ENCODE peak calls at places on chromosomes 11 and 22, in six cellular contexts. W, E, F, K, R and L are unnamed samples.
A peak's percentile ranks its signal among the peaks of the same experiment; 100 is the strongest.

GRCh38 chr22:30038219-30038618 is 42.0 kb upstream of the HORMAD2 start:
- DNase-seq in E (no peak), F (no peak), K (no peak), R (no peak), W (no peak), L (no peak)

GRCh38 chr11:121451178-121451981 is 734 bp upstream of the SORL1 start:
- DNase-seq in K (no peak), W (no peak), F (no peak), R (peak; percentile 43), E (no peak), L (no peak)

GRCh38 chr11:112878228-112878627 is 83.0 kb upstream of the NCAM1 start:
- DNase-seq in K (no peak), E (no peak), R (no peak), W (no peak), F (no peak), L (no peak)

GRCh38 chr11:78332872-78333271 is 84.7 kb downstream of the GAB2 start:
- DNase-seq in W (no peak), R (no peak), F (no peak), K (no peak), E (no peak), L (no peak)

GRCh38 chr11:102955624-102956023 is at the start of gene MMP13:
- DNase-seq in E (no peak), W (no peak), F (no peak), K (no peak), R (no peak), L (no peak)

GRCh38 chr22:41333806-41334205 is 32.5 kb downstream of the ZC3H7B start:
- DNase-seq in F (no peak), R (no peak), E (no peak), K (no peak), W (no peak), L (no peak)

GRCh38 chr11:130606181-130606580 is 157.7 kb downstream of the ADAMTS15 start:
- DNase-seq in W (no peak), R (no peak), K (no peak), E (no peak), F (no peak), L (no peak)

GRCh38 chr22:32355760-32356159 is 1.9 kb upstream of the RFPL3 start:
- DNase-seq in W (peak; percentile 48), F (no peak), R (peak; percentile 18), K (no peak), E (no peak), L (no peak)

GRCh38 chr22:19849800-19850481 is 4.7 kb downstream of the GNB1L start:
- DNase-seq in F (no peak), E (no peak), K (no peak), W (peak; percentile 46), R (no peak), L (no peak)

GRCh38 chr11:30197869-30198268 is 32.9 kb upstream of the FSHB start:
- DNase-seq in E (no peak), F (no peak), W (no peak), K (no peak), R (no peak), L (no peak)

GRCh38 chr11:449889-450808 is at the start of gene PTDSS2:
- DNase-seq in E (peak; percentile 75), K (peak; percentile 81), F (peak; percentile 94), W (peak; percentile 91), R (peak; percentile 89), L (peak; percentile 90)

GRCh38 chr11:12195773-12196172 is 85.4 kb downstream of the MICAL2 start:
- DNase-seq in R (no peak), W (no peak), E (no peak), K (peak; percentile 40), F (no peak), L (no peak)

GRCh38 chr11:110787680-110788079 is 75.4 kb upstream of the ARHGAP20 start:
- DNase-seq in R (no peak), F (no peak), E (no peak), K (no peak), W (no peak), L (no peak)

GRCh38 chr11:65891180-65892136 is 985 bp downstream of the CCDC85B start:
- DNase-seq in R (peak; percentile 78), E (no peak), F (peak; percentile 65), K (no peak), W (no peak), L (no peak)

GRCh38 chr11:15988693-15989231 is 367.6 kb downstream of the SOX6 start:
- DNase-seq in R (no peak), W (peak; percentile 19), F (peak; percentile 5), K (no peak), E (no peak), L (no peak)
- TF ChIP-seq CTCF in R (peak; percentile 16), W (peak; percentile 53), F (peak; percentile 31), K (peak; percentile 49), E (peak; percentile 3), L (peak; percentile 39)

GRCh38 chr11:5809122-5809519 is 397 bp downstream of the OR52N2 start:
- DNase-seq in W (no peak), R (no peak), K (no peak), E (no peak), F (no peak), L (no peak)

GRCh38 chr11:5808500-5809121 is at the start of gene OR52N2:
- DNase-seq in F (peak; percentile 29), E (peak; percentile 53), K (peak; percentile 31), W (peak; percentile 61), R (peak; percentile 63), L (peak; percentile 76)

GRCh38 chr11:5803982-5804381 is 4.7 kb upstream of the OR52N2 start:
- DNase-seq in E (no peak), K (no peak), R (no peak), F (no peak), W (no peak), L (no peak)

GRCh38 chr11:5809905-5810792 is 1.4 kb downstream of the OR52N2 start:
- DNase-seq in W (no peak), F (no peak), R (no peak), K (peak; percentile 33), E (no peak), L (no peak)

DNA sequence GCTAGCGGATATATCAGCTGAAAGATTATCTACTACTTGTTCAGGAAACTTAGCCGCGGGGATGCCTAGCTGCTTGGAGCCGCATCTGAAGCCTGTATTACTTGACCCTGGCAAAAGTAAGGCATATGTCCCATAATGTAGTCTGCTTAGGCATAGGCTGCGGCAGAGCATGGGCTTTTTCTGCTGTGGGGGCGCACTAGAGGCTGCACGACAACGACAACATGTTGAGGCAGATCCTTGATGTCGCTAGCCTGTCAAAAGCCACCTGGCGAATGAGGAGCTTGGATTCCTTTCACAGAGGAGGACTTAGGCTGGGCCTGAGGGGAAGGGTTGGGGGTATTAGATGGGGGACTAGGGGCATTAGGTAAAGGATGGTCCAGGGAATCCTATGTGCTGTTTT is 1.1 kb upstream of the OR52N2 start:
- DNase-seq in F (no peak), E (no peak), W (no peak), R (peak; percentile 8), K (no peak), L (no peak)
- TF ChIP-seq SIN3A in F (no peak), E (no peak), W (no peak), R (no peak), K (no peak), L (no peak)

GRCh38 chr11:116732740-116733385 is 39.9 kb downstream of the BUD13 start:
- DNase-seq in F (peak; percentile 86), R (peak; percentile 43), E (peak; percentile 20), K (peak; percentile 93), W (peak; percentile 45), L (peak; percentile 69)
- TF ChIP-seq REST in F (no peak), R (no peak), E (no peak), K (no peak), W (no peak), L (no peak)

GRCh38 chr11:74694136-74694535 is 37.1 kb downstream of the CHRDL2 start:
- DNase-seq in R (peak; percentile 57), K (no peak), W (no peak), F (no peak), E (no peak), L (no peak)
- TF ChIP-seq CTCF in R (peak; percentile 64), K (peak; percentile 61), W (no peak), F (peak; percentile 18), E (no peak), L (no peak)

DNA sequence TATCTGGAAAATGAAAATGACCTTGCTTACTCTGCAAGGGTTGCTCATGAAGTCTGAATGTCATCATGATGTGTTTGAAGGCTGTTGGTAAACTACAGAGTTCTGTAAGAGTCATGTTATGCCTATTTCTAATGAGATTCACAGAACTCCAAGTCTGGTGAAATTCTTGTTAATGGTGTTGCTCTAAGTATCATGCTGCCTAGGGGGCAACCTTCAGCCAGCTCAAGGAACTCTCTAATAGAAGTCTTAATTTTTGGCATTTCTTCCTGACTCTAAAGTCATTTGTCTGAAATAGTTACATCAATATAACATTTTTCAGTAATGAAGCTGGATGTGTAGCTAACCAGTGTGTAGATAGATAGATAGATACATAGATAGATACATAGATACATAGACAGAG is 302.8 kb downstream of the FAT3 start:
- DNase-seq in K (no peak), W (no peak), R (no peak), F (no peak), E (no peak), L (no peak)
- TF ChIP-seq SIN3A in K (no peak), W (no peak), R (no peak), F (no peak), E (no peak), L (no peak)

GRCh38 chr11:84583106-84583505 is 1044.0 kb downstream of the DLG2 start:
- DNase-seq in W (no peak), R (no peak), E (no peak), F (no peak), K (no peak), L (no peak)

GRCh38 chr11:84588131-84588829 is 1038.9 kb downstream of the DLG2 start:
- DNase-seq in K (no peak), W (no peak), R (no peak), F (no peak), E (no peak), L (no peak)
- TF ChIP-seq REST in K (no peak), W (no peak), R (no peak), F (no peak), E (no peak), L (no peak)

DNA sequence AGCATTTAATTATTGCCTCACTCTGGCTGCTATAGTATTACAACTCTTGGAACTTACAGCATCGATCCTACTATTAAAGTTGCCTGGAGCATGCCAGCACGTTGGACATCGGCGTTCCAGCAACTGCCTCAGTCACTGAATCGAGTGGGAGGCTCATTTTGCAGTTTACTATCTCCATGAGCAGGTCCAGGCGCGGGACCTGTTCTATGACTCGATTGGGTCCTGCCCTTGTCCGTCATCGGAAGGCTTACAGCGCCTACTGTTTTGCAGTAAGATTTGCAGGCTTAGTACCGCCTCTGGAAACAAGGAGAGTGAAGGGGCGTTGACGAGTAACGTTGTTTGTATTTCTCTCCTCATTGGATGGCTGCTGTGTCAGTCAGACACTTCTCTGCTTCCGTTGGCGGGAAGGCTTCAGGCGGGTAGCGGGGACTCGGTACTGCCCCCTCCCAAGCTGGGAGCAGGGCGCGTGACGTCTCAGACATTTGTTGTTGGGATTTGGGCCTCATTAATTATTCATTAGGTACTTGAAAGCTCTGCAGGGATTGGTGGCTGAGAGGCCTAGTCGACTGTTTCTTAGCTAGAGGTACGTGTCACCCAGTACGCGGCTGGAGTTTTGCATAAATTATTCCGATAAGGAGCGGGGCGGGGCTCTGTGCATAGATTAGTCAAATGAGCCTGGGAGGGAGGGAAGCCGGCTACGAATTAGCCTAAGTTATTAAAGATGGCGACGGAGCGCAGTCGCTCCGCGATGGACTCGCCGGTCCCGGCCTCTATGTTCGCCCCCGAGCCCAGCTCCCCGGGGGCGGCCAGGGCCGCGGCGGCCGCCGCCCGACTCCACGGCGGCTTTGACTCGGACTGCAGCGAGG is at the start of gene GTPBP1:
- DNase-seq in K (peak; percentile 85), F (peak; percentile 88), R (peak; percentile 100), E (peak; percentile 100), W (peak; percentile 100), L (peak; percentile 99)
- TF ChIP-seq CTCF in K (no peak), F (no peak), R (peak; percentile 24), E (no peak), W (no peak), L (no peak)